ENCODE peak calls at places on chromosomes 2 and 18, in five cellular contexts. W is H1, M is neuronal stem cell, U is H9, I is trophoblast cell. N is an unnamed sample.
A peak's percentile ranks its signal among the peaks of the same experiment; 100 is the strongest.

GRCh38 chr2:70753978-70754377 is 14.0 kb downstream of the ADD2 start:
- DNase-seq in W (no peak), M (no peak), U (no peak), I (no peak), N (no peak)

GRCh38 chr2:191693151-191693550 is 15.2 kb downstream of the NABP1 start:
- DNase-seq in W (no peak), M (no peak), U (no peak), I (no peak), N (no peak)

GRCh38 chr2:161798027-161798426 is 173.8 kb downstream of the SLC4A10 start:
- DNase-seq in W (no peak), M (no peak), U (no peak), I (no peak), N (no peak)

GRCh38 chr18:2714140-2714539 is 58.6 kb downstream of the SMCHD1 start:
- DNase-seq in W (no peak), M (no peak), U (no peak), I (no peak), N (no peak)

GRCh38 chr2:100610381-100610831 is 47.6 kb downstream of the PDCL3 start:
- DNase-seq in W (peak; percentile 36), M (peak; percentile 48), U (peak; percentile 71), I (peak; percentile 40), N (peak; percentile 51)

GRCh38 chr2:125471963-125472362 is 1184.0 kb upstream of the GYPC start:
- DNase-seq in W (peak; percentile 50), M (peak; percentile 8), U (peak; percentile 87), I (no peak), N (peak; percentile 3)

GRCh38 chr2:177172034-177172880 is 40.3 kb upstream of the HNRNPA3 start:
- DNase-seq in W (no peak), M (no peak), U (no peak), I (peak; percentile 51), N (peak; percentile 64)

GRCh38 chr18:35646449-35646848 is 64.9 kb downstream of the GALNT1 start:
- DNase-seq in W (no peak), M (no peak), U (no peak), I (no peak), N (no peak)

GRCh38 chr2:127324635-127325034 is 30.7 kb upstream of the ERCC3 start:
- DNase-seq in W (no peak), M (no peak), U (no peak), I (peak; percentile 28), N (peak; percentile 61)

GRCh38 chr2:40240067-40240466 is 211.8 kb downstream of the SLC8A1 start:
- DNase-seq in W (no peak), M (no peak), U (no peak), I (no peak), N (peak; percentile 77)

GRCh38 chr2:240565267-240566202 is 2.7 kb upstream of the RNPEPL1 start:
- DNase-seq in W (no peak), M (no peak), U (peak; percentile 22), I (peak; percentile 93), N (peak; percentile 92)

GRCh38 chr2:189407161-189407943 is 33.9 kb upstream of the WDR75 start:
- DNase-seq in W (no peak), M (no peak), U (no peak), I (no peak), N (peak; percentile 74)

GRCh38 chr2:42602218-42602936 is 33.9 kb downstream of the MTA3 start:
- DNase-seq in W (no peak), M (no peak), U (no peak), I (no peak), N (no peak)

GRCh38 chr2:238498691-238499295 is 72.1 kb downstream of the ASB1 start:
- DNase-seq in W (no peak), M (no peak), U (peak; percentile 17), I (no peak), N (no peak)

GRCh38 chr2:180195847-180196246 is 188.8 kb upstream of the CWC22 start:
- DNase-seq in W (no peak), M (no peak), U (no peak), I (no peak), N (no peak)

GRCh38 chr18:48136051-48136543 is 205.6 kb upstream of the SMAD2 start:
- DNase-seq in W (no peak), M (no peak), U (no peak), I (no peak), N (no peak)

GRCh38 chr18:51622676-51623075 is 425.2 kb upstream of the MEX3C start:
- DNase-seq in W (no peak), M (peak; percentile 26), U (no peak), I (no peak), N (no peak)

GRCh38 chr18:49006641-49007136 is 55.9 kb upstream of the SMAD7 start:
- DNase-seq in W (no peak), M (no peak), U (no peak), I (no peak), N (no peak)

GRCh38 chr2:99278793-99279291 is 22.2 kb downstream of the LYG1 start:
- DNase-seq in W (no peak), M (no peak), U (no peak), I (peak; percentile 93), N (peak; percentile 85)

GRCh38 chr18:9032519-9032918 is 70.0 kb upstream of the NDUFV2 start:
- DNase-seq in W (no peak), M (no peak), U (no peak), I (no peak), N (no peak)

GRCh38 chr2:86335865-86336321 is 1.5 kb downstream of the REEP1 start:
- DNase-seq in W (no peak), M (no peak), U (no peak), I (peak; percentile 78), N (no peak)

GRCh38 chr2:196927318-196928225 is 1.1 kb upstream of the PGAP1 start:
- DNase-seq in W (no peak), M (no peak), U (no peak), I (peak; percentile 51), N (peak; percentile 92)

GRCh38 chr2:164314148-164314547 is 307.1 kb downstream of the GRB14 start:
- DNase-seq in W (no peak), M (no peak), U (no peak), I (no peak), N (peak; percentile 57)

GRCh38 chr2:172489682-172490081 is 62.3 kb downstream of the ITGA6 start:
- DNase-seq in W (no peak), M (no peak), U (no peak), I (no peak), N (no peak)

GRCh38 chr2:85064927-85065630 is 68.1 kb upstream of the TCF7L1 start:
- DNase-seq in W (no peak), M (no peak), U (peak; percentile 46), I (no peak), N (no peak)

GRCh38 chr2:174247474-174248186 is 702 bp downstream of the OLA1 start:
- DNase-seq in W (no peak), M (no peak), U (peak; percentile 53), I (peak; percentile 40), N (peak; percentile 17)

GRCh38 chr2:12738112-12738485 is 21.4 kb downstream of the TRIB2 start:
- DNase-seq in W (no peak), M (no peak), U (no peak), I (no peak), N (peak; percentile 97)

GRCh38 chr2:207115715-207116364 is 49.9 kb downstream of the KLF7 start:
- DNase-seq in W (no peak), M (no peak), U (no peak), I (no peak), N (peak; percentile 55)

GRCh38 chr18:11826836-11827235 is 24.4 kb upstream of the CHMP1B start:
- DNase-seq in W (no peak), M (no peak), U (peak; percentile 65), I (peak; percentile 19), N (no peak)

GRCh38 chr2:73131807-73132206 is 19.1 kb upstream of the RAB11FIP5 start:
- DNase-seq in W (no peak), M (no peak), U (no peak), I (no peak), N (no peak)

GRCh38 chr2:74884866-74885265 is 50.9 kb downstream of the HK2 start:
- DNase-seq in W (no peak), M (no peak), U (no peak), I (no peak), N (no peak)
- H2BK12ac ChIP-seq in W (no peak overlapping the region), M (no peak overlapping the region), U (no peak overlapping the region), I (no peak overlapping the region), N (no peak overlapping the region)

DNA sequence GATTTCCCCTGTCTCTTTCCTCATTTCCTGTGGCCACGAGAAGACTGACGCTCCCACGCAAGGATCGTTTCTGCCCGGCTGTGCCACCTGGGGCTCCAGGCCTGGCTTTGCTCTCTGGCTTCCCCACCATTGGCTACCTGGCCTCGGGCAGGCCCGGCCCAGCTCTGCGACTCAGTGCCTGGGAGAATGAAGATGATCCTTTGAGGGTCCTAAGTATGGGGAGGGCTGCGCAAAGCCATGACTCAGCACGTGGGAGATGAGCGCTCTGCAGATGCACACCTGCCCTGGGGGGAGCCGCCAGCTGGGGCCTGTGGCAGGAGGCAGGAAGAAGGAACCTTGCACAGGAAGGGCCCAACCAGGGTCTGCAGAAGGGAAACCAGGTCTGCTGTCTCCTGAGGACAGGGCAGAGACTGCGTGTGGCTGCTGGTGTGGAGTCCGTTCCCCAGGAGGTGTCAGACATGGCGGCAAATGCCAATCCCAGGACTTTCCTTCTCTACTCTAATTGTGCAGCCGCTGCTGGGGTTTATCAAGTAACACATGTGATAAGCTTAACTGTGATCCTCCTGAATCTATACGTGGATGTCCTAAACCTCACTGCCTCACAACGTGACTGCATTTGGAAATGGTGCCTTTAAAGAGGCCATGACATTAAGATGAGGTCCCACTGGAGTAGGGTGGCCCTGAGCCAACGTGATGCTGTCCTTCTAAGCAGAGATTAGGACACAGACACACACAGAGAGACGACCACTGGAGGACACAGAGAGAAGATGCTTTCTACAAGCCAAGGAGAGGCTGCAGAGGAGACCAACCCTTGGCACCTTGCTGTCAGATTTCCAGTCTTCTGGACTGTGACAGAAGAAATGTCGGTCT is 32.8 kb downstream of the MBP start:
- DNase-seq in W (no peak), M (no peak), U (no peak), I (no peak), N (no peak)
- H2BK12ac ChIP-seq in W (peak overlapping the region; percentile 52), M (no peak overlapping the region), U (no peak overlapping the region), I (no peak overlapping the region), N (peak overlapping the region; percentile 99)

GRCh38 chr2:158255257-158255656 is 153.6 kb downstream of the UPP2 start:
- DNase-seq in W (no peak), M (no peak), U (no peak), I (peak; percentile 51), N (no peak)
- H2BK12ac ChIP-seq in W (no peak overlapping the region), M (no peak overlapping the region), U (no peak overlapping the region), I (no peak overlapping the region), N (no peak overlapping the region)

GRCh38 chr2:222878284-222878876 is 17.5 kb downstream of the ACSL3 start:
- DNase-seq in W (no peak), M (no peak), U (no peak), I (no peak), N (no peak)

GRCh38 chr2:222876947-222877346 is 16.1 kb downstream of the ACSL3 start:
- DNase-seq in W (no peak), M (no peak), U (no peak), I (no peak), N (no peak)

GRCh38 chr2:222877556-222878278 is 16.9 kb downstream of the ACSL3 start:
- DNase-seq in W (no peak), M (no peak), U (no peak), I (no peak), N (no peak)

GRCh38 chr2:222878877-222879601 is 18.2 kb downstream of the ACSL3 start:
- DNase-seq in W (no peak), M (no peak), U (no peak), I (peak; percentile 84), N (peak; percentile 56)

GRCh38 chr2:222879602-222879933 is 18.7 kb downstream of the ACSL3 start:
- DNase-seq in W (no peak), M (no peak), U (no peak), I (no peak), N (no peak)
- H2BK12ac ChIP-seq in W (no peak overlapping the region), M (no peak overlapping the region), U (no peak overlapping the region), I (no peak overlapping the region), N (no peak overlapping the region)